ENCODE peak calls at places on chromosomes 1 and 21, in four cellular contexts. D is hypothalamus, X is NCI-H1092, N is AG08396. P is an unnamed sample.

GRCh38 chr1:41673355-41673754 is 188.9 kb upstream of the EDN2 start:
- DNase-seq in D (no peak), X (no peak), N (no peak), P (no peak)

GRCh38 chr1:173411835-173412742 is 65.0 kb upstream of the PRDX6 start:
- DNase-seq in D (no peak), X (no peak), N (peak; percentile 73), P (no peak)

GRCh38 chr1:60394436-60394835 is 320.9 kb upstream of the C1orf87 start:
- DNase-seq in D (no peak), X (no peak), N (no peak), P (no peak)

GRCh38 chr1:26187882-26188281 is 2.5 kb upstream of the CATSPER4 start:
- DNase-seq in D (no peak), X (no peak), N (no peak), P (no peak)

GRCh38 chr1:63774617-63775417 is 1.0 kb downstream of the ROR1 start:
- DNase-seq in D (peak; percentile 3), X (no peak), N (peak; percentile 56), P (no peak)

GRCh38 chr1:51203121-51203873 is 32.8 kb upstream of the RNF11 start:
- DNase-seq in D (no peak), X (no peak), N (no peak), P (no peak)

GRCh38 chr1:155227261-155228095 is 19.0 kb downstream of the MTX1 start:
- DNase-seq in D (peak; percentile 93), X (peak; percentile 100), N (peak; percentile 98), P (peak; percentile 99)

GRCh38 chr21:41927727-41928409 is 25.9 kb downstream of the C2CD2 start:
- DNase-seq in D (no peak), X (no peak), N (no peak), P (no peak)

GRCh38 chr1:99152132-99152531 is 112.2 kb upstream of the PLPPR4 start:
- DNase-seq in D (no peak), X (no peak), N (no peak), P (no peak)

P was measured in NCI-H774.